ENCODE peak calls at places on chromosomes 12 and 14, in five cellular contexts. Z is RWPE1, X is neural crest cell, R is bronchial epithelial cell, E is neural progenitor cell. C is an unnamed sample.

GRCh38 chr14:76697246-76697645 is 64.0 kb upstream of the VASH1 start:
- DNase-seq in Z (no peak), X (no peak), R (no peak), E (no peak), C (no peak)

GRCh38 chr14:44914849-44915248 is 46.9 kb downstream of the KLHL28 start:
- DNase-seq in Z (no peak), X (no peak), E (peak; percentile 32), R (peak; percentile 56), C (no peak)

GRCh38 chr14:76509291-76509690 is 133.4 kb downstream of the ESRRB start:
- DNase-seq in Z (no peak), R (no peak), E (no peak), X (no peak), C (no peak)

GRCh38 chr14:75879031-75879430 is 102.8 kb downstream of the TGFB3 start:
- DNase-seq in R (peak; percentile 96), E (no peak), Z (peak; percentile 70), X (no peak), C (no peak)

GRCh38 chr12:112599871-112600270 is 181.1 kb downstream of the PTPN11 start:
- DNase-seq in R (peak; percentile 68), X (no peak), Z (peak; percentile 32), E (no peak), C (no peak)

GRCh38 chr12:51904951-51905471 is 2.3 kb upstream of the ACVRL1 start:
- DNase-seq in R (peak; percentile 44), E (no peak), Z (no peak), X (no peak), C (no peak)

GRCh38 chr14:50865677-50866076 is 6.2 kb upstream of the ABHD12B start:
- DNase-seq in R (no peak), X (no peak), Z (no peak), E (no peak), C (no peak)

GRCh38 chr12:68067762-68068376 is 78.6 kb downstream of the IFNG-AS1 start:
- DNase-seq in Z (no peak), E (no peak), R (peak; percentile 10), X (no peak), C (no peak)

GRCh38 chr12:21613931-21614330 is 9.3 kb upstream of the GYS2 start:
- DNase-seq in X (no peak), R (peak; percentile 29), E (no peak), Z (no peak), C (no peak)

GRCh38 chr12:88597361-88597760 is 17.1 kb upstream of the KITLG start:
- DNase-seq in R (no peak), X (no peak), E (no peak), Z (no peak), C (no peak)

GRCh38 chr12:132178801-132179401 is 34.6 kb downstream of the NOC4L start:
- DNase-seq in R (peak; percentile 1), X (no peak), Z (no peak), E (peak; percentile 31), C (no peak)

GRCh38 chr14:61698216-61698980 is 3.1 kb downstream of the HIF1A start:
- DNase-seq in Z (no peak), E (peak; percentile 15), R (no peak), X (no peak), C (no peak)

GRCh38 chr12:62848418-62848817 is 86.5 kb downstream of the PPM1H start:
- DNase-seq in E (no peak), Z (no peak), X (no peak), R (peak; percentile 59), C (no peak)

GRCh38 chr14:23562822-23563472 is 4.6 kb downstream of the AP1G2 start:
- DNase-seq in X (peak; percentile 73), E (peak; percentile 81), R (peak; percentile 36), Z (peak; percentile 53), C (no peak)

GRCh38 chr14:70436867-70437266 is 15.1 kb upstream of the ADAM21 start:
- DNase-seq in E (no peak), Z (no peak), X (no peak), R (no peak), C (no peak)

GRCh38 chr14:92341791-92342190 is 18.8 kb downstream of the SLC24A4 start:
- DNase-seq in X (no peak), Z (no peak), R (no peak), E (no peak), C (no peak)

GRCh38 chr12:108773798-108774788 is 42.8 kb upstream of the CORO1C start:
- DNase-seq in R (peak; percentile 87), Z (peak; percentile 86), E (peak; percentile 22), X (peak; percentile 15), C (no peak)

GRCh38 chr12:57614178-57614947 is 3.1 kb downstream of the ARHGEF25 start:
- DNase-seq in E (peak; percentile 41), R (peak; percentile 30), X (no peak), Z (no peak), C (no peak)

GRCh38 chr12:64877363-64878004 is 53.0 kb downstream of the TBC1D30 start:
- DNase-seq in R (no peak), E (no peak), Z (no peak), X (no peak), C (no peak)

GRCh38 chr12:55746147-55746912 is 3.4 kb downstream of the GDF11 start:
- DNase-seq in R (no peak), X (no peak), E (no peak), Z (no peak), C (no peak)

GRCh38 chr14:40197344-40197743 is 765.1 kb upstream of the FBXO33 start:
- DNase-seq in R (no peak), X (no peak), Z (no peak), E (no peak), C (no peak)

GRCh38 chr12:70831538-70831937 is 89.0 kb downstream of the PTPRR start:
- DNase-seq in R (peak; percentile 68), E (peak; percentile 17), Z (peak; percentile 51), X (no peak), C (no peak)

GRCh38 chr12:69613351-69613750 is 2.6 kb upstream of the LRRC10 start:
- DNase-seq in R (no peak), E (no peak), X (no peak), Z (no peak), C (no peak)

DNA sequence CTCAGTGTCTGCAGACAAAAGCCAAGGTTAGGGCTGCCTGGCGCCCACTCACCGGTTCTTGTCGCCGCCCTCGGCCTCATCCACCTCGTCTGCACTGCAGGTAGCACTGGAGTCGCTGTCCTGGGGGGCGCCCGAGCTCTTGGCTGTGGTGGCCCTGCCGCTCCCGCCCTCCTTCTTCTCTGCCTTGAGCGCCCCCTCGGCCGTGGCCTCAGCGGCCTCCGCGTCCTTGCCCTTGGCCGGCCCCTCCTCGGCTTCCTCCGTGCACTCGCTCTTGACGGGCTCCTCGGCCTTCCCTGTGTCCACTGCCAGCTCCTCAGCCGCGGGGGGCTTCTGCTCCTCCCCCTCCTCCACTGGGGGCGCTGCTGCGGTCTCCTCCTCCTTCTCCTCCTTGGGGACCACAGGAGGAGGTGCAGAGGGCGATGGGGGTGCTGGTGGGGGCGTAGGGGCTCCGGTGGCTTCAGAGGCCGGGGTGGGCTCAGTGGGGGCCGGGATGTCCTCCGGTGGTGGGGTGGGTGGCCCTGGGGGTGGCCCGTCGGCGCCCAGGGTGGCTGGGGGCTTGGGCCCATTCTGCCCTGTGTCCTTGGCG is 77.2 kb downstream of the RFLNA start:
- DNase-seq in Z (no peak), E (no peak), X (no peak), R (no peak), C (no peak)
- TF ChIP-seq CTCF in Z (no peak), E (peak; percentile 14), X (no peak), R (no peak), C (no peak)

DNA sequence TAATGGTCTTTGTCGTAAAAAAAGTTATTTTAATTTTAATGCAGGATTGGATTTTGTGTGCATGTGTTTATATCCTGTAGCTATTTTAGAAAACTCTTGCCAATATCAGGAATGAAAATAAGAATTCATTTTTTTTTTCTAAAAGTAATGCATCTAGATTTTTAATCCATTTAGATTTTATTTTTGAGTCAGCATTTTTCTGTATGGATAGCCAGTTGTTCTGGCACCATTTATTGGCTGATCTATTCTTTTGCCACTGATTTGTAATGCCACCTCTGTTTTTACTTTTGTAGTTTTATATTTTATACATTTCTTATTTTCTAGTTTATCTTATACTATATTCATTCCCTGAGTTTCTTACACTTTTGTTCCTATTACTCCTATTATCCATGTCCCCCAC is 343.0 kb downstream of the FOXG1 start:
- DNase-seq in E (no peak), R (no peak), X (no peak), Z (no peak), C (no peak)
- TF ChIP-seq CTCF in E (no peak), R (no peak), X (no peak), Z (no peak), C (no peak)

GRCh38 chr12:111413442-111414086 is 7.8 kb downstream of the SH2B3 start:
- DNase-seq in Z (no peak), E (no peak), X (no peak), R (peak; percentile 38), C (no peak)

GRCh38 chr12:111417290-111417689 is 11.6 kb downstream of the SH2B3 start:
- DNase-seq in X (no peak), Z (no peak), E (no peak), R (no peak), C (no peak)

GRCh38 chr12:111412007-111412829 is 6.5 kb downstream of the SH2B3 start:
- DNase-seq in Z (no peak), X (peak; percentile 22), R (no peak), E (peak; percentile 74), C (no peak)

GRCh38 chr12:111412830-111413441 is 7.2 kb downstream of the SH2B3 start:
- DNase-seq in R (no peak), X (no peak), E (no peak), Z (no peak), C (no peak)

GRCh38 chr12:111414711-111415252 is 9.1 kb downstream of the SH2B3 start:
- DNase-seq in Z (no peak), X (no peak), R (no peak), E (no peak), C (no peak)
- TF ChIP-seq CTCF in Z (no peak), X (no peak), R (no peak), E (no peak), C (no peak)

DNA sequence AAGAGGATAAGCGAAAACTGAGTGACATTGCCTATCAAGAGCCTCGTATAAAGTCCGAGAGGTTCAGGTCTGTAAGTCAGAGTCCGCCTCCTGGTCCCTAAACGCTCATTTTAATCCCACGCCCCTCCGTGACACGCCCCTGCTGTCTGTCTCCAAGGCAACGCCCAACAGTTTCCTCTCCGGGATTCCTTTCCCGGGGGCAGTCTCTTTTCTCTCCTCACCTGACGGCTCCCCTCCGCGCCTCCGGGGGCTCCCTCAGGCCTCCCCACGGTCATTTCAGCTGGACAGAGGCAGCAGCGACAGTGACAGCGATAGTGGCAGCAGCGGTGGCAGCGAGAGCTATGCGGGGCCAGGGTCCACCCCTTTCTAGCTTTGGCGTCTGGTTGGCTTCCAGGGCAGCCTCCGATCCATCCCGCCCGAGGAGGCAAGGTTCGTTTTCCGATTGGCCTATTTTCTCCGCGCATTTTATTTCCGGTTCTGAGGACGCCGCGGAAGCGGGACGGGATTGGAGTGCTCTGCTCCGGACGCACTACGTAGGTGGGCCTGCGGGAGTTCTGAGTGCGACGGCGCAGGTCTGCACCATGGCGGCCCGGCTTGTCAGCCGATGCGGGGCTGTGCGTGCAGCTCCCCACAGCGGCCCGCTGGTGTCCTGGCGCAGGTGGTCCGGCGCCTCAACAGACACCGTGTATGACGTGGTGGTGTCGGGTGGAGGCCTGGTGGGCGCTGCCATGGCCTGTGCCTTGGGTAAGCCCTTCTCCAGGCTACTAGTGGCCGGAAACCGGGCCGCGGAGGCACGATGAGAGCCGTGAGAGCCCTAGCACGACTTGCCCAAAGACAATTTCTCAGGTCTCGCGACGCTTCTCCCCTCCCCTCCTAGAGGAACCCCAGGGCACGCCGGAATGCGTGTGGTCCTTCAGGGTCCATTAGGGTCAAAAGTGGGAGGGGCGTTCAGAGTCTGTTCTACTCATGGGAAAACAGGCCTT is at the start of the genes COQ6 and FAM161B:
- DNase-seq in X (peak; percentile 81), Z (peak; percentile 92), R (peak; percentile 96), E (peak; percentile 97), C (peak; percentile 64)
- TF ChIP-seq CTCF in X (peak; percentile 18), Z (no peak), R (peak; percentile 22), E (peak; percentile 30), C (no peak)